ENCODE peak calls at places on chromosome 20, in four cellular contexts. Q, U, P and C are unnamed samples.

GRCh38 chr20:25252686-25253421 is 5.0 kb downstream of the PYGB start:
- DNase-seq in Q (no peak), U (no peak), P (no peak), C (no peak)

GRCh38 chr20:44079291-44079690 is 107.7 kb downstream of the JPH2 start:
- DNase-seq in Q (no peak), U (no peak), P (no peak), C (no peak)

GRCh38 chr20:43900496-43900895 is 14.2 kb upstream of the TOX2 start:
- DNase-seq in Q (no peak), U (peak), P (no peak), C (no peak)

GRCh38 chr20:46365483-46366215 is 40.8 kb downstream of the ELMO2 start:
- DNase-seq in Q (no peak), U (no peak), P (no peak), C (no peak)

GRCh38 chr20:48012401-48012974 is 227.2 kb upstream of the SULF2 start:
- DNase-seq in Q (no peak), U (no peak), P (no peak), C (no peak)

GRCh38 chr20:57317789-57318371 is 11.7 kb upstream of the SPO11 start:
- DNase-seq in Q (no peak), U (no peak), P (no peak), C (no peak)

GRCh38 chr20:62615750-62616251 is 26.5 kb upstream of the SLCO4A1 start:
- DNase-seq in Q (no peak), U (no peak), P (no peak), C (no peak)

GRCh38 chr20:20832715-20833114 is 120.3 kb upstream of the RALGAPA2 start:
- DNase-seq in Q (no peak), U (no peak), P (no peak), C (no peak)

GRCh38 chr20:25565578-25566157 is 19.7 kb downstream of the NINL start:
- DNase-seq in Q (no peak), U (no peak), P (no peak), C (no peak)

GRCh38 chr20:10110151-10110550 is 75.4 kb downstream of the ANKEF1 start:
- DNase-seq in Q (no peak), U (no peak), P (no peak), C (no peak)

GRCh38 chr20:24328901-24329300 is 140.5 kb upstream of the SYNDIG1 start:
- DNase-seq in Q (no peak), U (no peak), P (no peak), C (no peak)